ENCODE peak calls at places on chromosomes 13 and 19, in eight cellular contexts. R is pons; E is Peyer's patch; K is stimulated activated CD8-positive, alpha-beta memory T cell treated with anti-CD3 and anti-CD28 coated beads, Interleukin-12 subunit alpha, Interleukin-12 subunit beta, amount 100 ng/mL, for 4 hours; Y is T47D; F is EL; A is osteocyte; U is NCI-H345. B is an unnamed sample.
A peak's percentile ranks its signal among the peaks of the same experiment; 100 is the strongest.

GRCh38 chr13:29704648-29705047 is 109.2 kb upstream of the SLC7A1 start:
- DNase-seq in R (no peak), E (no peak), K (no peak), Y (no peak), F (no peak), A (no peak), U (no peak), B (no peak)

GRCh38 chr19:57583521-57584416 is at the start of gene ZIK1:
- DNase-seq in R (peak; percentile 93), E (peak; percentile 96), K (peak; percentile 74), Y (no peak), F (peak; percentile 93), A (peak; percentile 94), U (peak; percentile 93), B (peak; percentile 87)

GRCh38 chr13:70237131-70237530 is 128.9 kb upstream of the KLHL1 start:
- DNase-seq in R (no peak), E (no peak), K (no peak), Y (no peak), F (no peak), A (no peak), U (no peak), B (no peak)

GRCh38 chr19:6241680-6242079 is 38.1 kb downstream of the MLLT1 start:
- DNase-seq in R (peak; percentile 96), E (no peak), K (no peak), Y (no peak), F (no peak), A (no peak), U (no peak), B (no peak)

GRCh38 chr19:10551698-10552301 is 8.1 kb downstream of the ATG4D start:
- DNase-seq in R (peak; percentile 49), E (no peak), K (no peak), Y (no peak), F (peak; percentile 47), A (no peak), U (no peak), B (peak; percentile 50)

GRCh38 chr19:46607441-46607841 is 6.3 kb downstream of the CALM3 start:
- DNase-seq in R (peak; percentile 74), E (no peak), K (no peak), Y (no peak), F (no peak), A (no peak), U (no peak), B (no peak)

GRCh38 chr13:80654638-80655249 is 313.8 kb upstream of the SPRY2 start:
- DNase-seq in R (no peak), E (no peak), K (no peak), Y (no peak), F (no peak), A (no peak), U (no peak), B (no peak)

GRCh38 chr19:19485161-19485997 is 30.0 kb downstream of the TSSK6 start:
- DNase-seq in R (no peak), E (no peak), K (no peak), Y (no peak), F (peak; percentile 62), A (no peak), U (no peak), B (no peak)

GRCh38 chr13:69458013-69458412 is 649.6 kb upstream of the ATXN8OS start:
- DNase-seq in R (no peak), E (no peak), K (no peak), Y (no peak), F (no peak), A (no peak), U (no peak), B (no peak)

GRCh38 chr13:110055089-110055488 is 251.9 kb downstream of the COL4A1 start:
- DNase-seq in R (no peak), E (no peak), K (no peak), Y (no peak), F (no peak), A (no peak), U (no peak), B (no peak)

GRCh38 chr13:95288899-95289500 is 12.3 kb downstream of the ABCC4 start:
- DNase-seq in R (no peak), E (no peak), K (no peak), Y (no peak), F (no peak), A (no peak), U (no peak), B (no peak)

GRCh38 chr13:51747438-51748434 is 56.2 kb downstream of the DHRS12 start:
- DNase-seq in R (no peak), E (no peak), K (no peak), Y (no peak), F (no peak), A (no peak), U (no peak), B (no peak)

GRCh38 chr13:98447881-98448641 is 128.8 kb downstream of the STK24 start:
- DNase-seq in R (peak; percentile 75), E (no peak), K (no peak), Y (no peak), F (no peak), A (no peak), U (peak; percentile 67), B (no peak)

GRCh38 chr13:103140001-103140671 is 73.9 kb upstream of the SLC10A2 start:
- DNase-seq in R (peak; percentile 59), E (no peak), K (no peak), Y (peak; percentile 4), F (no peak), A (no peak), U (peak; percentile 31), B (no peak)

GRCh38 chr19:44072543-44073401 is 813 bp downstream of the ZNF284 start:
- DNase-seq in R (peak; percentile 5), E (no peak), K (no peak), Y (no peak), F (peak; percentile 15), A (no peak), U (no peak), B (no peak)

GRCh38 chr19:34254552-34255432 is at the start of gene GARRE1:
- DNase-seq in R (no peak), E (peak; percentile 54), K (peak; percentile 4), Y (peak; percentile 79), F (peak; percentile 39), A (peak; percentile 87), U (peak; percentile 74), B (peak; percentile 53)

GRCh38 chr19:38877781-38878574 is at the start of gene RINL:
- DNase-seq in R (no peak), E (peak; percentile 92), K (peak; percentile 37), Y (no peak), F (no peak), A (no peak), U (peak; percentile 82), B (peak; percentile 75)

GRCh38 chr19:17522988-17523872 is 11.8 kb downstream of the PGLS start:
- DNase-seq in R (peak; percentile 75), E (peak; percentile 95), K (peak; percentile 33), Y (no peak), F (no peak), A (no peak), U (no peak), B (peak; percentile 58)

GRCh38 chr13:93260591-93260990 is 34.0 kb downstream of the GPC6 start:
- DNase-seq in R (no peak), E (no peak), K (no peak), Y (no peak), F (peak; percentile 59), A (no peak), U (no peak), B (no peak)

GRCh38 chr13:21033224-21033855 is 28.0 kb downstream of the LATS2 start:
- DNase-seq in R (peak; percentile 37), E (peak; percentile 46), K (no peak), Y (no peak), F (peak; percentile 43), A (no peak), U (no peak), B (peak; percentile 44)

GRCh38 chr19:4737955-4738580 is 14.4 kb upstream of the DPP9 start:
- DNase-seq in R (no peak), E (no peak), K (no peak), Y (no peak), F (no peak), A (no peak), U (no peak), B (no peak)

GRCh38 chr13:95714142-95714832 is 37.3 kb downstream of the DNAJC3 start:
- DNase-seq in R (no peak), E (no peak), K (no peak), Y (no peak), F (peak; percentile 64), A (no peak), U (no peak), B (no peak)

GRCh38 chr19:39677931-39678889 is 22.5 kb downstream of the LGALS16 start:
- DNase-seq in R (no peak), E (no peak), K (no peak), Y (peak; percentile 34), F (no peak), A (no peak), U (peak; percentile 48), B (peak; percentile 26)

GRCh38 chr19:2164020-2164988 is 571 bp downstream of the DOT1L start:
- DNase-seq in R (no peak), E (no peak), K (no peak), Y (no peak), F (peak; percentile 25), A (no peak), U (no peak), B (peak; percentile 48)

GRCh38 chr13:52746141-52746540 is 6.5 kb upstream of the CNMD start:
- DNase-seq in R (no peak), E (no peak), K (no peak), Y (no peak), F (no peak), A (no peak), U (no peak), B (no peak)

GRCh38 chr13:100280681-100281080 is 191.8 kb downstream of the PCCA start:
- DNase-seq in R (no peak), E (no peak), K (no peak), Y (no peak), F (peak; percentile 14), A (no peak), U (no peak), B (no peak)

GRCh38 chr19:44476559-44477408 is 23.5 kb downstream of the ZNF180 start:
- DNase-seq in R (no peak), E (no peak), K (no peak), Y (no peak), F (peak; percentile 10), A (no peak), U (no peak), B (no peak)

GRCh38 chr13:113889467-113889866 is 25.6 kb upstream of the GAS6 start:
- DNase-seq in R (no peak), E (no peak), K (no peak), Y (no peak), F (no peak), A (peak; percentile 30), U (no peak), B (no peak)

GRCh38 chr13:69580255-69580654 is 527.4 kb upstream of the ATXN8OS start:
- DNase-seq in R (no peak), E (no peak), K (no peak), Y (no peak), F (no peak), A (no peak), U (peak; percentile 38), B (no peak)

GRCh38 chr13:99412856-99413255 is 88.4 kb upstream of the TM9SF2 start:
- DNase-seq in R (no peak), E (no peak), K (no peak), Y (no peak), F (no peak), A (no peak), U (no peak), B (no peak)

GRCh38 chr19:18488403-18488723 is 33.5 kb downstream of the ELL start:
- DNase-seq in R (no peak), E (no peak), K (no peak), Y (peak; percentile 26), F (peak; percentile 46), A (no peak), U (no peak), B (no peak)

GRCh38 chr19:1102407-1103106 is 1.2 kb upstream of the GPX4 start:
- DNase-seq in R (no peak), E (peak; percentile 87), K (peak; percentile 48), Y (no peak), F (peak; percentile 100), A (no peak), U (no peak), B (no peak)

GRCh38 chr13:94233401-94233800 is 246.1 kb downstream of the DCT start:
- DNase-seq in R (peak; percentile 86), E (no peak), K (no peak), Y (no peak), F (peak; percentile 90), A (no peak), U (no peak), B (no peak)

GRCh38 chr19:3041302-3041701 is 12.2 kb upstream of the TLE2 start:
- DNase-seq in R (no peak), E (no peak), K (no peak), Y (no peak), F (no peak), A (no peak), U (no peak), B (no peak)

B was measured in left colon.